ENCODE peak calls at places on chromosome X, in ten cellular contexts. C is bronchial epithelial cell; O is stimulated activated CD8-positive, alpha-beta memory T cell treated with anti-CD3 and anti-CD28 coated beads, Interleukin-12 subunit alpha, Interleukin-12 subunit beta, amount 100 ng/mL, for 4 hours; Y is ACHN; T is foreskin fibroblast; S is stimulated activated naive CD8-positive, alpha-beta T cell treated with anti-CD3 and anti-CD28 coated beads, Interleukin-15, Interleukin-2, amounts not matched to agents 100 U/mL and 50 U/mL, for 24 hours; K is H7; Z is dermis microvascular lymphatic vessel endothelial cell; G is OCI-M1; I is NCI-H510A treated with DMSO at 0.1 percent for 48 hours. X is an unnamed sample.

GRCh38 chrX:95640226-95640625 is 1044.4 kb upstream of the DIAPH2 start:
- DNase-seq in C (no peak), O (no peak), Y (no peak), T (no peak), S (no peak), K (no peak), Z (no peak), G (no peak), I (no peak), X (no peak)

GRCh38 chrX:50812995-50813842 is 775 bp downstream of the SHROOM4 start:
- DNase-seq in C (no peak), O (no peak), Y (peak), T (no peak), S (peak), K (peak), Z (no peak), G (no peak), I (peak), X (no peak)

GRCh38 chrX:138128025-138128671 is 562.2 kb downstream of the ZIC3 start:
- DNase-seq in C (peak), O (no peak), Y (peak), T (no peak), S (peak), K (peak), Z (no peak), G (peak), I (peak), X (no peak)

GRCh38 chrX:151596282-151596681 is 32.8 kb downstream of the PASD1 start:
- DNase-seq in C (no peak), O (no peak), Y (no peak), T (no peak), S (no peak), K (no peak), Z (no peak), G (peak), I (no peak), X (no peak)

GRCh38 chrX:15194136-15194535 is 75.7 kb downstream of the ASB9 start:
- DNase-seq in C (no peak), O (no peak), Y (no peak), T (no peak), S (no peak), K (no peak), Z (no peak), G (no peak), I (no peak), X (no peak)

GRCh38 chrX:134460861-134461218 is 875 bp downstream of the HPRT1 start:
- DNase-seq in C (peak), O (no peak), Y (peak), T (no peak), S (no peak), K (no peak), Z (no peak), G (peak), I (peak), X (no peak)

GRCh38 chrX:138914751-138915150 is 203.2 kb upstream of the FGF13 start:
- DNase-seq in C (no peak), O (no peak), Y (no peak), T (no peak), S (no peak), K (no peak), Z (no peak), G (no peak), I (no peak), X (no peak)

GRCh38 chrX:134571831-134572230 is 86.4 kb downstream of the PLAC1 start:
- DNase-seq in C (no peak), O (no peak), Y (no peak), T (no peak), S (no peak), K (no peak), Z (no peak), G (no peak), I (no peak), X (no peak)

GRCh38 chrX:49838374-49838773 is 9.3 kb downstream of the PAGE4 start:
- DNase-seq in C (peak), O (no peak), Y (peak), T (peak), S (no peak), K (peak), Z (peak), G (peak), I (peak), X (no peak)

GRCh38 chrX:136146614-136147319 is 566 bp upstream of the FHL1 start:
- DNase-seq in C (no peak), O (peak), Y (no peak), T (no peak), S (peak), K (peak), Z (no peak), G (no peak), I (no peak), X (peak)

X was measured in activated gamma-delta T cell.